ENCODE peak calls at places on chromosomes 11 and 22, in four cellular contexts. One of them, this sample, is unnamed.
A peak's percentile ranks its signal among the peaks of the same experiment; 100 is the strongest.

GRCh38 chr11:120527111-120527748 is 15.7 kb downstream of the GRIK4 start:
- DNase-seq in WTC11: peak; percentile 86
- DNase-seq in GM12878: no peak
- DNase-seq in K562: no peak
- DNase-seq in this sample: no peak

GRCh38 chr22:29205598-29206371 is at the start of gene EMID1:
- DNase-seq in WTC11: peak; percentile 58
- DNase-seq in GM12878: no peak
- DNase-seq in K562: peak; percentile 54
- DNase-seq in this sample: no peak

GRCh38 chr11:119470316-119471266 is 47.6 kb upstream of the THY1 start:
- DNase-seq in WTC11: no peak
- DNase-seq in GM12878: no peak
- DNase-seq in K562: no peak
- DNase-seq in this sample: no peak

GRCh38 chr11:61776561-61777075 is 15.8 kb downstream of the TMEM258 start:
- DNase-seq in WTC11: peak; percentile 84
- DNase-seq in GM12878: no peak
- DNase-seq in K562: peak; percentile 85
- DNase-seq in this sample: peak; percentile 59

GRCh38 chr11:128515086-128515485 is 72.3 kb downstream of the ETS1 start:
- DNase-seq in WTC11: no peak
- DNase-seq in GM12878: no peak
- DNase-seq in K562: no peak
- DNase-seq in this sample: no peak

GRCh38 chr11:112537846-112538330 is 277.2 kb upstream of the PLET1 start:
- DNase-seq in WTC11: no peak
- DNase-seq in GM12878: no peak
- DNase-seq in K562: no peak
- DNase-seq in this sample: no peak

GRCh38 chr11:34356918-34357645 is 728 bp downstream of the ABTB2 start:
- DNase-seq in WTC11: peak; percentile 59
- DNase-seq in GM12878: no peak
- DNase-seq in K562: peak; percentile 21
- DNase-seq in this sample: no peak

GRCh38 chr11:117189191-117189940 is 9.8 kb upstream of the TAGLN start:
- DNase-seq in WTC11: no peak
- DNase-seq in GM12878: peak; percentile 68
- DNase-seq in K562: no peak
- DNase-seq in this sample: no peak

GRCh38 chr11:117219001-117219400 is 12.9 kb downstream of the PCSK7 start:
- DNase-seq in WTC11: no peak
- DNase-seq in GM12878: no peak
- DNase-seq in K562: no peak
- DNase-seq in this sample: no peak

GRCh38 chr11:65662802-65663633 is at the start of gene RELA:
- DNase-seq in WTC11: peak; percentile 93
- DNase-seq in GM12878: no peak
- DNase-seq in K562: peak; percentile 94
- DNase-seq in this sample: peak; percentile 81

GRCh38 chr11:72389116-72389515 is 45.2 kb downstream of the CLPB start:
- DNase-seq in WTC11: no peak
- DNase-seq in GM12878: no peak
- DNase-seq in K562: no peak
- DNase-seq in this sample: no peak

GRCh38 chr11:117725048-117725734 is 71.8 kb downstream of the DSCAML1 start:
- DNase-seq in WTC11: no peak
- DNase-seq in GM12878: no peak
- DNase-seq in K562: no peak
- DNase-seq in this sample: no peak

GRCh38 chr22:40627612-40628011 is 8.9 kb downstream of the MRTFA start:
- DNase-seq in WTC11: no peak
- DNase-seq in GM12878: no peak
- DNase-seq in K562: no peak
- DNase-seq in this sample: no peak

GRCh38 chr11:94851864-94852581 is 83.9 kb downstream of the AMOTL1 start:
- DNase-seq in WTC11: no peak
- DNase-seq in GM12878: no peak
- DNase-seq in K562: no peak
- DNase-seq in this sample: no peak

GRCh38 chr11:119512373-119512772 is 89.4 kb upstream of the THY1 start:
- DNase-seq in WTC11: no peak
- DNase-seq in GM12878: peak; percentile 34
- DNase-seq in K562: no peak
- DNase-seq in this sample: no peak

GRCh38 chr11:32255876-32256275 is 165.0 kb downstream of the RCN1 start:
- DNase-seq in WTC11: no peak
- DNase-seq in GM12878: no peak
- DNase-seq in K562: no peak
- DNase-seq in this sample: no peak

GRCh38 chr11:45423036-45423435 is 136.9 kb upstream of the SYT13 start:
- DNase-seq in WTC11: no peak
- DNase-seq in GM12878: no peak
- DNase-seq in K562: no peak
- DNase-seq in this sample: no peak

GRCh38 chr22:21837184-21837979 is 30.1 kb downstream of the MAPK1 start:
- DNase-seq in WTC11: no peak
- DNase-seq in GM12878: no peak
- DNase-seq in K562: no peak
- DNase-seq in this sample: peak; percentile 72

GRCh38 chr22:39997939-39998726 is 3.4 kb downstream of the FAM83F start:
- DNase-seq in WTC11: peak; percentile 64
- DNase-seq in GM12878: no peak
- DNase-seq in K562: no peak
- DNase-seq in this sample: no peak

GRCh38 chr22:23220485-23221350 is 40.4 kb downstream of the BCR start:
- DNase-seq in WTC11: no peak
- DNase-seq in GM12878: no peak
- DNase-seq in K562: no peak
- DNase-seq in this sample: no peak

DNA sequence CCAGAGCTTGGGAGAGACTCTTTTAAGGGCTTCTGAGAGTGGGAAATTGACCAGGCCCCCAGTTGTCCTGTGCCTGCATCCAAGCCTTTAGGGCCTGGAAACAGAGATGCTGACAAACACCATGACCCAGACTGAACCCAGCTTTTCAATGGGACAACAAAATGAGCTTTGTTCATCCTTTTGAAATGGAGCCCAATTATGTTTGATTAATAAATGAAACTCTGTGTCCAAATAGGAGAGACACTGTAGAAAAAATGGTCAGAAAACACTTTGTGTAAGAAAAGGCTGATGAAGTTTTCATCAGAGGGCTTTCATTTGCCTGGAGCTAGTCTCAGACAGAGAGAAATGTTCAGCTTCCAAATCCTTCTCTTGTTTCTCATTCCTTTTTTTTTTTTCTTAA is 146.0 kb downstream of the RRAS2 start:
- DNase-seq in WTC11: no peak
- DNase-seq in GM12878: no peak
- DNase-seq in K562: no peak
- DNase-seq in this sample: no peak
- TF ChIP-seq CREM in WTC11: no peak
- TF ChIP-seq CREM in GM12878: no peak
- TF ChIP-seq CREM in K562: no peak
- TF ChIP-seq CREM in this sample: no peak

DNA sequence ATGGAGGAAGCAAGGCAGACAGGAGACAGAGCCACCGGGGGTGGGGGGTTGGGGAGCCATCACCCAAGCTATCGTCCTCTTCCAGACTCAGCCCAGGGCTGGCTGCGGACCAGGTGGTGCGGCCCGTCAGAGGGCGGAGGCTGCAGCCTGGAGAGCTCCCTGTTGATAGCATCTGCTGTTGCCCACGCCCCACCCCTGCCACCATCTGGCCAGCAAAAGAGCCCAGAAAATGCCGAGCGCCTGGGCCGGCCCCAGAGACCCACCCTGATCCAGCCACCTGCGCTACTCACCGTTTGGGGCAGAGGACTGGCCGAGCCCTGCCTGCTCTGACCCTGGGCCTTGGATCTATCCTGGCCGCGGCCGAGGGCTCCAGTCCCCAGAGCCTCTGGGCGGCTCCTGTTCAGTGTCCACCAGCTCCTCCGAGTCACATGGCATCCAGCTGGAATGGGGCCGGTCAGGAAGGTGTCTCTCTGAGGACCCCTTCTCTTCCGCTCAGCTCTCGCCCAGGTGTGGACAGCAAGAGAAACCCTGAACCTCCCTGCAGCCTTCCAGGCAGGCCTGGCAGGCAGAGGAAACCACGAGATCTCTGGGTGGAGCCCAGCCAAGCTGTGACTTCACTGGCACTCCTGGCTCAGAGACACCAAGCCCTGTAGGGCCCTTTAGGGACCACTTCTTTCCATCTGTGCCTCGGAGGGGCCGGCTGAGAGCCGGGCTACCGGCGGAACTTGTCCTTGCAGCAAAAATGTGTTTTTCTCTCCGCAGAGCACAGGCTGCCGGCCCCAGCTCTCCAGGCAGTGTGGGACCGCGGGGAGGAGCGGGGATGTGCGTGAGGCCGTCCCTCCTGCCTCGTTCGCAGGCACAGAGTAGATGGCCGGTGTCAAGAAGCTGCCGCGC is at the start of gene MRGPRE:
- DNase-seq in WTC11: peak; percentile 18
- DNase-seq in GM12878: no peak
- DNase-seq in K562: peak; percentile 85
- DNase-seq in this sample: no peak
- TF ChIP-seq CREM in WTC11: no peak
- TF ChIP-seq CREM in GM12878: no peak
- TF ChIP-seq CREM in K562: peak; percentile 9
- TF ChIP-seq CREM in this sample: no peak

GRCh38 chr11:19071255-19071654 is 10.7 kb upstream of the MRGPRX2 start:
- DNase-seq in WTC11: peak; percentile 80
- DNase-seq in GM12878: peak; percentile 48
- DNase-seq in K562: peak; percentile 86
- DNase-seq in this sample: peak; percentile 78
- TF ChIP-seq CREM in WTC11: no peak
- TF ChIP-seq CREM in GM12878: peak; percentile 38
- TF ChIP-seq CREM in K562: peak; percentile 73
- TF ChIP-seq CREM in this sample: no peak

GRCh38 chr11:2466069-2466801 is 21.4 kb downstream of the KCNQ1 start:
- DNase-seq in WTC11: no peak
- DNase-seq in GM12878: no peak
- DNase-seq in K562: no peak
- DNase-seq in this sample: no peak

GRCh38 chr11:2468363-2469240 is 23.8 kb downstream of the KCNQ1 start:
- DNase-seq in WTC11: no peak
- DNase-seq in GM12878: no peak
- DNase-seq in K562: no peak
- DNase-seq in this sample: no peak

GRCh38 chr11:2467695-2468055 is 22.9 kb downstream of the KCNQ1 start:
- DNase-seq in WTC11: no peak
- DNase-seq in GM12878: no peak
- DNase-seq in K562: no peak
- DNase-seq in this sample: no peak

GRCh38 chr11:2465201-2466068 is 20.6 kb downstream of the KCNQ1 start:
- DNase-seq in WTC11: no peak
- DNase-seq in GM12878: no peak
- DNase-seq in K562: no peak
- DNase-seq in this sample: no peak

GRCh38 chr11:2466869-2467694 is 22.3 kb downstream of the KCNQ1 start:
- DNase-seq in WTC11: no peak
- DNase-seq in GM12878: no peak
- DNase-seq in K562: no peak
- DNase-seq in this sample: no peak
- TF ChIP-seq CREM in WTC11: no peak
- TF ChIP-seq CREM in GM12878: no peak
- TF ChIP-seq CREM in K562: no peak
- TF ChIP-seq CREM in this sample: no peak

GRCh38 chr11:70926543-70926942 is 325.8 kb downstream of the SHANK2 start:
- DNase-seq in WTC11: no peak
- DNase-seq in GM12878: no peak
- DNase-seq in K562: no peak
- DNase-seq in this sample: no peak
- TF ChIP-seq CREM in WTC11: no peak
- TF ChIP-seq CREM in GM12878: no peak
- TF ChIP-seq CREM in K562: no peak
- TF ChIP-seq CREM in this sample: no peak

GRCh38 chr22:41830174-41830573 is 2.7 kb upstream of the SREBF2 start:
- DNase-seq in WTC11: peak; percentile 20
- DNase-seq in GM12878: no peak
- DNase-seq in K562: no peak
- DNase-seq in this sample: no peak
- TF ChIP-seq CREM in WTC11: no peak
- TF ChIP-seq CREM in GM12878: no peak
- TF ChIP-seq CREM in K562: no peak
- TF ChIP-seq CREM in this sample: no peak

GRCh38 chr22:49633010-49633324 is 194.7 kb downstream of the BRD1 start:
- DNase-seq in WTC11: no peak
- DNase-seq in GM12878: no peak
- DNase-seq in K562: no peak
- DNase-seq in this sample: no peak

GRCh38 chr22:49634006-49634772 is 193.5 kb downstream of the BRD1 start:
- DNase-seq in WTC11: no peak
- DNase-seq in GM12878: no peak
- DNase-seq in K562: no peak
- DNase-seq in this sample: no peak

GRCh38 chr22:49630448-49630946 is 197.2 kb downstream of the BRD1 start:
- DNase-seq in WTC11: no peak
- DNase-seq in GM12878: no peak
- DNase-seq in K562: no peak
- DNase-seq in this sample: no peak

GRCh38 chr22:49629586-49630447 is 197.9 kb downstream of the BRD1 start:
- DNase-seq in WTC11: no peak
- DNase-seq in GM12878: no peak
- DNase-seq in K562: peak; percentile 5
- DNase-seq in this sample: no peak

GRCh38 chr22:49632199-49633009 is 195.3 kb downstream of the BRD1 start:
- DNase-seq in WTC11: peak; percentile 82
- DNase-seq in GM12878: no peak
- DNase-seq in K562: no peak
- DNase-seq in this sample: peak; percentile 27
- TF ChIP-seq CREM in WTC11: no peak
- TF ChIP-seq CREM in GM12878: no peak
- TF ChIP-seq CREM in K562: no peak
- TF ChIP-seq CREM in this sample: no peak

GRCh38 chr11:93775289-93775688 is 8.8 kb upstream of the MED17 start:
- DNase-seq in WTC11: peak; percentile 63
- DNase-seq in GM12878: no peak
- DNase-seq in K562: peak; percentile 44
- DNase-seq in this sample: peak; percentile 21
- TF ChIP-seq CREM in WTC11: no peak
- TF ChIP-seq CREM in GM12878: no peak
- TF ChIP-seq CREM in K562: no peak
- TF ChIP-seq CREM in this sample: no peak

GRCh38 chr11:80390546-80390945 is 949.7 kb upstream of the TENM4 start:
- DNase-seq in WTC11: no peak
- DNase-seq in GM12878: no peak
- DNase-seq in K562: no peak
- DNase-seq in this sample: no peak

GRCh38 chr11:80388133-80388532 is 947.3 kb upstream of the TENM4 start:
- DNase-seq in WTC11: no peak
- DNase-seq in GM12878: no peak
- DNase-seq in K562: no peak
- DNase-seq in this sample: no peak

GRCh38 chr11:80388536-80388935 is 947.7 kb upstream of the TENM4 start:
- DNase-seq in WTC11: no peak
- DNase-seq in GM12878: no peak
- DNase-seq in K562: no peak
- DNase-seq in this sample: no peak

GRCh38 chr11:80393210-80393609 is 952.4 kb upstream of the TENM4 start:
- DNase-seq in WTC11: no peak
- DNase-seq in GM12878: no peak
- DNase-seq in K562: no peak
- DNase-seq in this sample: no peak
- TF ChIP-seq CREM in WTC11: no peak
- TF ChIP-seq CREM in GM12878: no peak
- TF ChIP-seq CREM in K562: no peak
- TF ChIP-seq CREM in this sample: no peak